ENCODE peak calls at places on chromosomes 5 and 9, in four cellular contexts. N is GM23248, L is transverse colon, Q is hepatocyte. W is an unnamed sample.
A peak's percentile ranks its signal among the peaks of the same experiment; 100 is the strongest.

GRCh38 chr5:111892949-111893348 is 136.0 kb upstream of the NREP start:
- DNase-seq in N (peak; percentile 32), L (no peak), Q (no peak), W (no peak)

GRCh38 chr9:133188843-133189180 is 20.2 kb downstream of the OBP2B start:
- DNase-seq in N (no peak), L (no peak), Q (no peak), W (no peak)

GRCh38 chr9:137107982-137108381 is 6.6 kb downstream of the DPP7 start:
- DNase-seq in N (no peak), L (no peak), Q (no peak), W (no peak)

GRCh38 chr5:80190960-80191359 is 64.9 kb downstream of the SERINC5 start:
- DNase-seq in N (no peak), L (no peak), Q (no peak), W (no peak)

GRCh38 chr5:114152656-114153360 is 209.1 kb upstream of the KCNN2 start:
- DNase-seq in N (no peak), L (no peak), Q (no peak), W (no peak)

GRCh38 chr5:75843319-75843718 is 126.1 kb upstream of the POC5 start:
- DNase-seq in N (no peak), L (no peak), Q (no peak), W (no peak)

GRCh38 chr5:135669416-135669815 is 90.6 kb upstream of the CXCL14 start:
- DNase-seq in N (no peak), L (no peak), Q (no peak), W (peak; percentile 21)

GRCh38 chr9:3992924-3993323 is 306.9 kb downstream of the GLIS3 start:
- DNase-seq in N (peak; percentile 26), L (no peak), Q (peak; percentile 21), W (no peak)

GRCh38 chr5:6732634-6733410 is 19.6 kb downstream of the TENT4A start:
- DNase-seq in N (peak; percentile 95), L (no peak), Q (no peak), W (no peak)

GRCh38 chr9:20989923-20990341 is 41.5 kb downstream of the HACD4 start:
- DNase-seq in N (no peak), L (peak; percentile 20), Q (no peak), W (peak; percentile 32)

GRCh38 chr9:96646081-96646991 is 8.8 kb downstream of the PRXL2C start:
- DNase-seq in N (peak; percentile 94), L (no peak), Q (no peak), W (no peak)

GRCh38 chr9:108599571-108599970 is 256.2 kb downstream of the ACTL7B start:
- DNase-seq in N (peak; percentile 17), L (no peak), Q (no peak), W (no peak)

GRCh38 chr9:98709968-98710965 is 1.5 kb upstream of the GABBR2 start:
- DNase-seq in N (peak; percentile 83), L (no peak), Q (peak; percentile 67), W (no peak)

GRCh38 chr5:137995747-137996123 is 37.1 kb downstream of the FAM13B start:
- DNase-seq in N (no peak), L (no peak), Q (no peak), W (no peak)
- H3K27ac ChIP-seq in N (no peak overlapping the region), L (no peak overlapping the region), Q (no peak overlapping the region), W (no peak overlapping the region)

GRCh38 chr5:173735171-173735570 is 118.7 kb upstream of the BOD1 start:
- DNase-seq in N (no peak), L (no peak), Q (no peak), W (no peak)
- H3K4me3 ChIP-seq in N (no peak overlapping the region), L (no peak overlapping the region), Q (no peak overlapping the region), W (no peak overlapping the region)

GRCh38 chr9:134410835-134411217 is 84.6 kb downstream of the RXRA start:
- DNase-seq in N (no peak), L (no peak), Q (no peak), W (no peak)

GRCh38 chr9:134413112-134413715 is 87.0 kb downstream of the RXRA start:
- DNase-seq in N (no peak), L (no peak), Q (no peak), W (no peak)

GRCh38 chr9:134412298-134412711 is 86.0 kb downstream of the RXRA start:
- DNase-seq in N (no peak), L (no peak), Q (peak; percentile 43), W (no peak)

GRCh38 chr9:134410078-134410834 is 84.0 kb downstream of the RXRA start:
- DNase-seq in N (no peak), L (peak; percentile 58), Q (no peak), W (peak; percentile 85)

DNA sequence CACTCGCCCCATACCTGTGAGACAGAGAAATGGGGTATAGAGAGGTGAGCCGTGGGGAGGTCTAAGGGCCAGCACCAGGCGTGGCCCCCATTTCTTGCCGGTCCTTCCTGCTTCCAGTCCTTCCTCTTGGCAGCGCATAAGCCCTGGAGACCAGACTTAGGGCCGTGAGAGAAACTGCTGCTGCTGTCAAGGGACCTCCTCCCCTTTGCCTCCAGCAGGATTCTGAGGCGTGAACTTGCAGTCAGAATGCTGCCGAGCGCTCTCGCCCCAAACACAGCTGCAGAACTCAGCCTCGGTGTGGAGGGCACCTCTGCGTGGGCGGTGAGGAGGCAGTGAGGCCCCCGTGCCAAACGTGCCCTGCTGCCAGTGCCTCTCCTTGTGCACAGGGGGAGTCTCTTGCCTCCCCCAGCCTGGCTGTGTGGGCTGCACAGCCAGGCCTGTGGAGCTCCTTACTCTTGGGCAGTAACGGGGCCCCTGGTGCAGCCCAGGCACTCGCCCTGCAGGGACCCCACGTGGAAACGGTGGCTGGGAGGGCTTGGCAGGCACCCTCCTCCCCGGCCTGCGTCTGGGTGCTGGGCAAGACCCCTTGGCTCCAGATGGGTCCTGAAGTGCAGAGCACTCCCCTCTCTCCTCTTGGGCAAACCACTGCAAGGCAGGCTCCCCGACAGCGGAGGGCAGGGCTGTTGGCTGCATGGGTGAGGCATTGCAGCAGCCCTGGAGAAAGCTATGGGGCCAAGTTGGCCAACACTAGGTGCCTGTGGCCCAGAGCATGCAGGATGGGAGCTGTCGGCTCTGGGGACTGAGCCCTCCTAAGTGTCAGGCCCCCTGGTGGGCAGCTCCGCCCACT is 85.4 kb downstream of the RXRA start:
- DNase-seq in N (no peak), L (no peak), Q (no peak), W (no peak)
- H3K27ac ChIP-seq in N (no peak overlapping the region), L (no peak overlapping the region), Q (no peak overlapping the region), W (peak overlapping the region; percentile 4)

DNA sequence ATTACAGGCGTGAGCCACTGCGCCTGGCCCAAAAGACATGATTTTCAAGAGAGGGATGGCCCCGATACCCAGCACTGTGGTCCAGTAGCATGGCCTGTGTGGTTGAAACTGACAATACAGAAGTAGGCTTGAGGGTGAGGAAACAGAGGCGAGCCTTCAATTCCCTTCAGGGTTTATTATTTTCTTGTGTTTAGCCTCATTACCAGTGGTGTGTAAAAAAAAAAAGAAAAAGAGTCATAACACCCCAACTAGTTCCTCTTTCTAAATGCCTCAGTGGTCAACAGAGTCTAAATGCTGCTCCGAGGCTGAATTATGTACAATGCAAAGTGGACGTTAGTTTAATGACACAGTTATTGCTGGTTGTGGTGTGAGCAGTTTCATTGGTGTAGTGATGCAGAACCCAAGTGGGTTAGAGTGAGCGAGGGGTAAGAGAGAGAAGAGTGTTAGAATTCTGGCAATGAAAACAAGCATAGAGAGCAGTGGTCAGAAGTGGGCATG is 58.8 kb downstream of the SNX30 start:
- DNase-seq in N (no peak), L (no peak), Q (no peak), W (no peak)
- H3K4me3 ChIP-seq in N (no peak overlapping the region), L (no peak overlapping the region), Q (no peak overlapping the region), W (no peak overlapping the region)

GRCh38 chr5:120507826-120508463 is 43.8 kb downstream of the PRR16 start:
- DNase-seq in N (peak; percentile 65), L (no peak), Q (no peak), W (no peak)
- H3K27ac ChIP-seq in N (peak overlapping the region; percentile 56), L (no peak overlapping the region), Q (peak overlapping the region; percentile 18), W (no peak overlapping the region)

DNA sequence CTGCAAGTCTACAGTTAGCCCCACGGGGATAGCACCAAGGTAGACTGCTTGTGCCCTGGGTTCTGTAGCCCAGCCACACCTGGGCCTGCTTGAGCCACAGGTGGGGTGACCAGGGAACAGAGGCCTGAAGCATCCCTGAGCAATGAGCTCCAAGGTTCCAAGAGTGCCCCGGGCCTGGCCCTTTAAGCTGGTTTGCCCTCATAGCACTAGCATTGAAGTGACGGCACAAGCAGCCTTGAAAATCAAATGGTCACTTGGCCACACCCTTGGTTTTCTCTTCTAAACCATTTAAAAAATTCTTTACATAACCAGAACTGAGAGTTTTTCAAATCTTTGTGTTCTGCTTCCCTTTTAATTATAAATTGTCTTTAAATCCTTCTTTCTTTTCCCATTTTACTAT is 24.7 kb downstream of the FBXO10 start:
- DNase-seq in N (no peak), L (no peak), Q (no peak), W (no peak)
- H3K4me3 ChIP-seq in N (no peak overlapping the region), L (no peak overlapping the region), Q (no peak overlapping the region), W (no peak overlapping the region)